ENCODE peak calls at places on chromosome 22, in five cellular contexts. L is NCI-H2029 treated with DMSO at 0.1 percent for 48 hours, E is NCI-H345, X is left ventricle myocardium superior, R is thoracic aorta. W is an unnamed sample.

GRCh38 chr22:38465673-38466490 is 2.0 kb upstream of the KDELR3 start:
- DNase-seq in X (no peak), E (no peak), R (no peak), L (no peak), W (no peak)

GRCh38 chr22:23110922-23111527 is 30.8 kb downstream of the RSPH14 start:
- DNase-seq in R (no peak), E (peak), X (no peak), L (peak), W (no peak)

GRCh38 chr22:19634576-19634975 is 79.7 kb upstream of the SEPTIN5 start:
- DNase-seq in E (no peak), X (no peak), R (no peak), L (no peak), W (no peak)

GRCh38 chr22:44574581-44575343 is 76.7 kb upstream of the RTL6 start:
- DNase-seq in R (no peak), X (no peak), L (no peak), E (no peak), W (no peak)

GRCh38 chr22:20885557-20886323 is 26.9 kb downstream of the SNAP29 start:
- DNase-seq in L (peak), R (peak), X (peak), E (peak), W (peak)

GRCh38 chr22:24011735-24012068 is 598 bp downstream of the CABIN1 start:
- DNase-seq in L (peak), E (no peak), R (no peak), X (no peak), W (no peak)

GRCh38 chr22:22394589-22394988 is 114.0 kb downstream of the ZNF280B start:
- DNase-seq in X (no peak), L (no peak), R (no peak), E (no peak), W (no peak)

GRCh38 chr22:45112136-45112879 is 51.4 kb upstream of the NUP50 start:
- DNase-seq in L (no peak), E (no peak), X (no peak), R (no peak), W (no peak)

GRCh38 chr22:25027959-25028840 is 75.7 kb downstream of the KIAA1671 start:
- DNase-seq in X (peak), L (no peak), R (no peak), E (no peak), W (no peak)

GRCh38 chr22:45120931-45121330 is 42.8 kb upstream of the NUP50 start:
- DNase-seq in X (no peak), E (no peak), R (no peak), L (no peak), W (no peak)

GRCh38 chr22:23494593-23495266 is 85.4 kb downstream of the IGLL1 start:
- DNase-seq in L (no peak), X (no peak), E (no peak), R (no peak), W (no peak)

GRCh38 chr22:40004836-40005235 is 10.1 kb downstream of the FAM83F start:
- DNase-seq in E (no peak), R (no peak), X (no peak), L (no peak), W (peak)

GRCh38 chr22:50018608-50019291 is 6.2 kb upstream of the IL17REL start:
- DNase-seq in L (no peak), X (no peak), R (no peak), E (no peak), W (no peak)

GRCh38 chr22:44738347-44738715 is 14.0 kb upstream of the ARHGAP8 start:
- DNase-seq in X (peak), L (no peak), E (no peak), R (no peak), W (peak)

GRCh38 chr22:33781396-33781795 is 138.9 kb downstream of the LARGE1 start:
- DNase-seq in E (no peak), L (no peak), X (no peak), R (no peak), W (no peak)

GRCh38 chr22:49574861-49575702 is 252.6 kb downstream of the BRD1 start:
- DNase-seq in X (peak), R (no peak), E (no peak), L (no peak), W (no peak)

GRCh38 chr22:21443735-21444421 is 23.3 kb upstream of the TMEM191C start:
- DNase-seq in X (peak), L (no peak), R (no peak), E (no peak), W (no peak)

GRCh38 chr22:21679383-21679782 is 13.6 kb downstream of the PPIL2 start:
- DNase-seq in L (no peak), R (no peak), X (no peak), E (no peak), W (no peak)

GRCh38 chr22:38180841-38181452 is 683 bp downstream of the PLA2G6 start:
- DNase-seq in L (no peak), R (no peak), E (no peak), X (no peak), W (no peak)

GRCh38 chr22:28817919-28818859 is 17.8 kb upstream of the XBP1 start:
- DNase-seq in X (no peak), R (no peak), L (peak), E (peak), W (no peak)

GRCh38 chr22:39997939-39998726 is 3.4 kb downstream of the FAM83F start:
- DNase-seq in L (peak), E (peak), X (peak), R (no peak), W (no peak)